ENCODE peak calls at places on chromosomes 11 and 22, in five cellular contexts. L is PC-3, C is hepatocyte, Q is neural progenitor cell, I is trophoblast cell. D is an unnamed sample. For H3K36me3, the result is how much of the 10 kb centered on the place peaks cover.

GRCh38 chr11:86151188-86152005 is 82.5 kb upstream of the PICALM start:
- DNase-seq in L (peak), C (peak), Q (peak), I (peak), D (no peak)

GRCh38 chr11:125871391-125872137 is 15.9 kb upstream of the HYLS1 start:
- DNase-seq in L (peak), C (peak), Q (peak), I (peak), D (peak)

GRCh38 chr11:64799256-64799924 is 3.6 kb downstream of the MAP4K2 start:
- DNase-seq in L (no peak), C (no peak), Q (no peak), I (no peak), D (peak)

GRCh38 chr11:65016705-65017104 is 2.7 kb downstream of the ARL2 start:
- DNase-seq in L (no peak), C (no peak), Q (no peak), I (no peak), D (no peak)

GRCh38 chr22:28222066-28222465 is 303.0 kb upstream of the PITPNB start:
- DNase-seq in L (no peak), C (no peak), Q (no peak), I (no peak), D (no peak)

GRCh38 chr11:64036081-64037026 is 623 bp downstream of the FLRT1 start:
- DNase-seq in L (peak), C (peak), Q (peak), I (peak), D (no peak)

GRCh38 chr11:44611687-44612437 is 46.4 kb downstream of the CD82 start:
- DNase-seq in L (no peak), C (no peak), Q (no peak), I (peak), D (peak)

GRCh38 chr22:44918166-44918924 is 91.5 kb downstream of the PHF21B start:
- DNase-seq in L (no peak), C (no peak), Q (no peak), I (no peak), D (no peak)

GRCh38 chr11:104043678-104044239 is 7.3 kb downstream of the DDI1 start:
- DNase-seq in L (no peak), C (no peak), Q (no peak), I (no peak), D (no peak)

GRCh38 chr11:72336163-72336562 is 92.2 kb upstream of the PHOX2A start:
- DNase-seq in L (no peak), C (no peak), Q (no peak), I (no peak), D (no peak)

GRCh38 chr11:74449369-74449931 is 17.9 kb downstream of the KCNE3 start:
- DNase-seq in L (peak), C (peak), Q (peak), I (peak), D (peak)

GRCh38 chr11:10619281-10619680 is 50.8 kb upstream of the LYVE1 start:
- DNase-seq in L (no peak), C (no peak), Q (no peak), I (peak), D (no peak)

GRCh38 chr11:720642-721346 is 14.8 kb downstream of the EPS8L2 start:
- DNase-seq in L (peak), C (peak), Q (peak), I (no peak), D (no peak)

GRCh38 chr11:75482931-75483469 is 42.7 kb downstream of the GDPD5 start:
- DNase-seq in L (no peak), C (no peak), Q (no peak), I (no peak), D (no peak)

GRCh38 chr11:16346975-16347374 is 9.4 kb downstream of the SOX6 start:
- DNase-seq in L (no peak), C (peak), Q (no peak), I (peak), D (no peak)

GRCh38 chr11:19567996-19568395 is 144.6 kb upstream of the NAV2 start:
- DNase-seq in L (no peak), C (no peak), Q (no peak), I (no peak), D (no peak)

GRCh38 chr11:69089258-69089657 is 40.5 kb downstream of the TPCN2 start:
- DNase-seq in L (peak), C (no peak), Q (no peak), I (no peak), D (no peak)

GRCh38 chr22:20114506-20115475 is 1.1 kb upstream of the RANBP1 start:
- DNase-seq in L (no peak), C (no peak), Q (no peak), I (no peak), D (no peak)
- H3K4me2 ChIP-seq in L (peak), C (no peak), Q (no peak), I (no peak), D (peak)

DNA sequence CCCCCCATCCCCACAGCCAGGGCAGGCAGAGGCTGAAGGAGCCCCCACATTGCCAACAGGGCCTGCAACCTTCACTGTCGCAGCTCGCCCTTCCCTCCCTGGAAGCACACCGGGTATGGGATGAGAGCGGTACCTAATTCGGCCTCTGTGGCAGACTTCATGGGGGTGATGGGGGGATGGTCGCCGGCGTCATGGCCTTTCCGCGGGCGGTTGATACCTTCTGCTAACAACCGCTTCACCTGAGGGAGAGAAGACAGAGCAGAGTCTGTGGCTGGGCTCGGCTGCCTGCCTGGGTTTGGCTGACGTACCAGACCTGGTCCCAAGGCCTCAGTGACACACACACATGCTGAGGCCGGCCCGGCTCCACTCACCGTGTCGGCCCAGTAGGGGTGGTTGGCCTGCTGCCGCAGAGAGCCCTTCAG is 11.2 kb upstream of the PPM1F start:
- DNase-seq in L (no peak), C (no peak), Q (no peak), I (no peak), D (no peak)
- H3K36me3 ChIP-seq in L (under half), C (under half), Q (under half), I (half or more), D (under half)

DNA sequence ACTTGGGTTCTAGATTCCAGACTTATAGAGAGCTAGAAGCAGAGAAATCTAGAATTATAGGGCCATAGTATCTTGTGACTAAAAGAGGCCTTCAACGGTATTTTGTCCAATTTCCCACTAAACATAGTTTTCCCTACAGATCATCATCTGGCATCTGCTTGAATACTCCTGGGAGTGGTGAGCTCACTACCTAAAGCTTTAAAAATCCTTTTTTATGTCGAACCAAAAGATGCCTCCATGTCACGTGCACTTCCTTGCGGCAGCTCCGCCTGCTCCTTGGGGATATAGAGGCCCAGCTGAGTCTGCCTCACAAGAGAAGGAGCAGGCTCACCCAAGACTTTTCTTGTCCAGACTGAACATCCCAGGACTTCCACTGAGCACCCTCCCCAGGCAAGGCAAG is 4.3 kb upstream of the MB start:
- DNase-seq in L (no peak), C (no peak), Q (no peak), I (peak), D (no peak)
- H3K4me2 ChIP-seq in L (peak), C (no peak), Q (no peak), I (no peak), D (no peak)

GRCh38 chr22:30968015-30968923 is at the start of gene MORC2:
- DNase-seq in L (peak), C (peak), Q (no peak), I (peak), D (no peak)
- H3K36me3 ChIP-seq in L (under half), C (under half), Q (under half), I (under half), D (half or more)

D was measured in Karpas-422.